ENCODE peak calls at places on chromosomes 11 and 22, in eight cellular contexts. Y, T, R, L, D, I, V and J are unnamed samples.

GRCh38 chr11:16169541-16169940 is 186.8 kb downstream of the SOX6 start:
- DNase-seq in Y (no peak), T (no peak), R (no peak), L (no peak), D (no peak), I (peak), V (no peak), J (no peak)

GRCh38 chr11:61864814-61865775 is 26.2 kb downstream of the FADS3 start:
- DNase-seq in Y (no peak), T (no peak), R (no peak), L (no peak), D (no peak), I (no peak), V (no peak), J (no peak)

GRCh38 chr22:37731804-37732471 is 35.1 kb downstream of the TRIOBP start:
- DNase-seq in Y (no peak), T (no peak), R (no peak), L (no peak), D (no peak), I (no peak), V (no peak), J (no peak)

GRCh38 chr11:73379189-73379880 is 3.1 kb downstream of the RELT start:
- DNase-seq in Y (peak), T (no peak), R (no peak), L (no peak), D (no peak), I (no peak), V (no peak), J (no peak)

GRCh38 chr11:65119670-65119995 is 2.1 kb upstream of the ZNHIT2 start:
- DNase-seq in Y (no peak), T (no peak), R (no peak), L (no peak), D (no peak), I (no peak), V (no peak), J (no peak)

GRCh38 chr11:112161012-112161411 is 2.9 kb downstream of the IL18 start:
- DNase-seq in Y (no peak), T (no peak), R (no peak), L (no peak), D (no peak), I (no peak), V (no peak), J (no peak)

GRCh38 chr11:61058583-61059259 is 43.6 kb upstream of the CD5 start:
- DNase-seq in Y (no peak), T (no peak), R (no peak), L (no peak), D (no peak), I (no peak), V (no peak), J (no peak)

GRCh38 chr11:62540804-62541671 is 5.6 kb downstream of the AHNAK start:
- DNase-seq in Y (peak), T (no peak), R (no peak), L (no peak), D (peak), I (no peak), V (peak), J (no peak)

GRCh38 chr22:35742342-35743100 is 24.8 kb downstream of the APOL5 start:
- DNase-seq in Y (no peak), T (no peak), R (no peak), L (no peak), D (peak), I (peak), V (no peak), J (no peak)

GRCh38 chr11:14642873-14643696 is 519 bp upstream of the PDE3B start:
- DNase-seq in Y (no peak), T (peak), R (no peak), L (no peak), D (no peak), I (no peak), V (no peak), J (peak)

GRCh38 chr11:14645247-14645912 is 1.8 kb downstream of the PDE3B start:
- DNase-seq in Y (no peak), T (no peak), R (no peak), L (no peak), D (no peak), I (peak), V (no peak), J (no peak)

GRCh38 chr11:14642453-14642852 is 1.2 kb upstream of the PDE3B start:
- DNase-seq in Y (no peak), T (no peak), R (no peak), L (no peak), D (no peak), I (no peak), V (no peak), J (no peak)

GRCh38 chr11:14644396-14645246 is 1.0 kb downstream of the PDE3B start:
- DNase-seq in Y (peak), T (peak), R (no peak), L (peak), D (peak), I (peak), V (peak), J (no peak)

DNA sequence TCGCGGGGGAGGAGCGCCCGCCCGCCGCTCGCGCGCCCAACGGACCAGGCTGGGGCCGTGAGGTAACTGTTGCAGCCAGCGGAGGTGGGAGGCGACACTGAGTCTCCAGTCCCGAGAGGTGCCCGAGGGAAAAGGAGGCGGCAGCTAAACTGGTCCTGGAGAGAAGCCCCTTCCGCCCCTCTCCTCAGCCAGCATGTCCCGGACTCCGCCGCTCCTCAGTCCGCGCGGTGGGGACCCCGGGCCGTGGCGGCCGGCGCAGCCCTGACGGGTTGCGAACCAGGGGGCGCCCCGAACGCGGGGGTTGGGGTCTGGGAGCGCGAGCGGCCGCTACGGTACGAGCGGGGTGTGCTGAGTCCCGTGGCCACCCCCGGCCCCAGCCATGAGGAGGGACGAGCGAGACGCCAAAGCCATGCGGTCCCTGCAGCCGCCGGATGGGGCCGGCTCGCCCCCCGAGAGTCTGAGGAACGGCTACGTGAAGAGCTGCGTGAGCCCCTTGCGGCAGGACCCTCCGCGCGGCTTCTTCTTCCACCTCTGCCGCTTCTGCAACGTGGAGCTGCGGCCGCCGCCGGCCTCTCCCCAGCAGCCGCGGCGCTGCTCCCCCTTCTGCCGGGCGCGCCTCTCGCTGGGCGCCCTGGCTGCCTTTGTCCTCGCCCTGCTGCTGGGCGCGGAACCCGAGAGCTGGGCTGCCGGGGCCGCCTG is at the start of gene PDE3B:
- DNase-seq in Y (peak), T (peak), R (peak), L (peak), D (peak), I (peak), V (peak), J (peak)
- H3K27ac ChIP-seq in Y (no peak), T (peak), R (peak), L (peak), D (peak), I (peak), V (peak), J (peak)

GRCh38 chr11:34655335-34656008 is 34.6 kb downstream of the EHF start:
- DNase-seq in Y (no peak), T (no peak), R (no peak), L (no peak), D (no peak), I (peak), V (no peak), J (no peak)
- H3K27ac ChIP-seq in Y (peak), T (no peak), R (no peak), L (peak), D (no peak), I (peak), V (no peak), J (peak)

GRCh38 chr22:42887114-42887513 is 30.0 kb upstream of the ARFGAP3 start:
- DNase-seq in Y (no peak), T (no peak), R (no peak), L (no peak), D (no peak), I (no peak), V (no peak), J (no peak)
- H3K27ac ChIP-seq in Y (no peak), T (no peak), R (no peak), L (no peak), D (no peak), I (no peak), V (no peak), J (no peak)

GRCh38 chr22:20216863-20217499 is 51.1 kb downstream of the RTN4R start:
- DNase-seq in Y (no peak), T (no peak), R (no peak), L (no peak), D (no peak), I (no peak), V (no peak), J (no peak)
- H3K27ac ChIP-seq in Y (no peak), T (no peak), R (no peak), L (no peak), D (no peak), I (no peak), V (no peak), J (no peak)

GRCh38 chr11:68843703-68844312 is 2.1 kb upstream of the CPT1A start:
- DNase-seq in Y (peak), T (peak), R (peak), L (no peak), D (peak), I (peak), V (peak), J (no peak)
- H3K27ac ChIP-seq in Y (no peak), T (peak), R (peak), L (no peak), D (peak), I (no peak), V (peak), J (no peak)